ENCODE peak calls at places on chromosomes 6 and 20, in seven cellular contexts. One of them, this sample, is unnamed. For H3K4me1, the result is how much of the 10 kb centered on the place peaks cover.

GRCh38 chr20:32301719-32302506 is 24.5 kb downstream of the KIF3B start:
- DNase-seq in IMR-90: no peak
- DNase-seq in Peyer's patch: no peak
- DNase-seq in adrenal gland: no peak
- DNase-seq in ovary: no peak
- DNase-seq in stomach: no peak
- DNase-seq in body of pancreas: no peak
- DNase-seq in this sample: no peak

GRCh38 chr20:35618372-35619131 is 2.9 kb downstream of the SPAG4 start:
- DNase-seq in IMR-90: peak
- DNase-seq in Peyer's patch: peak
- DNase-seq in adrenal gland: peak
- DNase-seq in ovary: peak
- DNase-seq in stomach: no peak
- DNase-seq in body of pancreas: peak
- DNase-seq in this sample: no peak

GRCh38 chr6:159117541-159117940 is 51.7 kb upstream of the FNDC1 start:
- DNase-seq in IMR-90: no peak
- DNase-seq in Peyer's patch: peak
- DNase-seq in adrenal gland: peak
- DNase-seq in ovary: no peak
- DNase-seq in stomach: no peak
- DNase-seq in body of pancreas: no peak
- DNase-seq in this sample: no peak

GRCh38 chr6:3231213-3232016 is 4.0 kb upstream of the TUBB2B start:
- DNase-seq in IMR-90: peak
- DNase-seq in Peyer's patch: peak
- DNase-seq in adrenal gland: peak
- DNase-seq in ovary: peak
- DNase-seq in stomach: peak
- DNase-seq in body of pancreas: peak
- DNase-seq in this sample: no peak

GRCh38 chr20:40692240-40693011 is 3.4 kb upstream of the MAFB start:
- DNase-seq in IMR-90: no peak
- DNase-seq in Peyer's patch: no peak
- DNase-seq in adrenal gland: no peak
- DNase-seq in ovary: no peak
- DNase-seq in stomach: no peak
- DNase-seq in body of pancreas: no peak
- DNase-seq in this sample: no peak

GRCh38 chr6:137496392-137496767 is 2.2 kb upstream of the OLIG3 start:
- DNase-seq in IMR-90: no peak
- DNase-seq in Peyer's patch: no peak
- DNase-seq in adrenal gland: no peak
- DNase-seq in ovary: no peak
- DNase-seq in stomach: no peak
- DNase-seq in body of pancreas: no peak
- DNase-seq in this sample: no peak

GRCh38 chr20:63145156-63145555 is 70.8 kb downstream of the YTHDF1 start:
- DNase-seq in IMR-90: peak
- DNase-seq in Peyer's patch: no peak
- DNase-seq in adrenal gland: no peak
- DNase-seq in ovary: no peak
- DNase-seq in stomach: no peak
- DNase-seq in body of pancreas: no peak
- DNase-seq in this sample: no peak

GRCh38 chr6:27066381-27066780 is 181.1 kb upstream of the PRSS16 start:
- DNase-seq in IMR-90: no peak
- DNase-seq in Peyer's patch: no peak
- DNase-seq in adrenal gland: no peak
- DNase-seq in ovary: no peak
- DNase-seq in stomach: no peak
- DNase-seq in body of pancreas: no peak
- DNase-seq in this sample: no peak

GRCh38 chr6:131015630-131016263 is 47.3 kb downstream of the EPB41L2 start:
- DNase-seq in IMR-90: peak
- DNase-seq in Peyer's patch: no peak
- DNase-seq in adrenal gland: peak
- DNase-seq in ovary: peak
- DNase-seq in stomach: no peak
- DNase-seq in body of pancreas: no peak
- DNase-seq in this sample: no peak

GRCh38 chr6:96186516-96187195 is 170.9 kb downstream of the FUT9 start:
- DNase-seq in IMR-90: no peak
- DNase-seq in Peyer's patch: no peak
- DNase-seq in adrenal gland: no peak
- DNase-seq in ovary: no peak
- DNase-seq in stomach: no peak
- DNase-seq in body of pancreas: no peak
- DNase-seq in this sample: no peak

GRCh38 chr6:1595271-1596087 is 14.2 kb upstream of the FOXC1 start:
- DNase-seq in IMR-90: no peak
- DNase-seq in Peyer's patch: peak
- DNase-seq in adrenal gland: no peak
- DNase-seq in ovary: no peak
- DNase-seq in stomach: no peak
- DNase-seq in body of pancreas: no peak
- DNase-seq in this sample: no peak

GRCh38 chr6:118864330-118865166 is 29.4 kb upstream of the ASF1A start:
- DNase-seq in IMR-90: no peak
- DNase-seq in Peyer's patch: no peak
- DNase-seq in adrenal gland: no peak
- DNase-seq in ovary: no peak
- DNase-seq in stomach: no peak
- DNase-seq in body of pancreas: no peak
- DNase-seq in this sample: no peak

GRCh38 chr20:13286600-13286999 is 65.5 kb downstream of the ISM1 start:
- DNase-seq in IMR-90: no peak
- DNase-seq in Peyer's patch: no peak
- DNase-seq in adrenal gland: no peak
- DNase-seq in ovary: no peak
- DNase-seq in stomach: no peak
- DNase-seq in body of pancreas: peak
- DNase-seq in this sample: no peak

GRCh38 chr6:71367763-71368162 is 79.2 kb downstream of the OGFRL1 start:
- DNase-seq in IMR-90: peak
- DNase-seq in Peyer's patch: no peak
- DNase-seq in adrenal gland: no peak
- DNase-seq in ovary: no peak
- DNase-seq in stomach: no peak
- DNase-seq in body of pancreas: no peak
- DNase-seq in this sample: no peak

GRCh38 chr20:38748097-38748862 is at the start of gene ACTR5:
- DNase-seq in IMR-90: peak
- DNase-seq in Peyer's patch: peak
- DNase-seq in adrenal gland: peak
- DNase-seq in ovary: peak
- DNase-seq in stomach: peak
- DNase-seq in body of pancreas: peak
- DNase-seq in this sample: peak

GRCh38 chr20:49989234-49990065 is 6.7 kb downstream of the SNAI1 start:
- DNase-seq in IMR-90: peak
- DNase-seq in Peyer's patch: peak
- DNase-seq in adrenal gland: peak
- DNase-seq in ovary: peak
- DNase-seq in stomach: no peak
- DNase-seq in body of pancreas: peak
- DNase-seq in this sample: no peak
- H3K4me1 ChIP-seq in IMR-90: under half
- H3K4me1 ChIP-seq in Peyer's patch: under half
- H3K4me1 ChIP-seq in adrenal gland: under half
- H3K4me1 ChIP-seq in ovary: under half
- H3K4me1 ChIP-seq in stomach: under half
- H3K4me1 ChIP-seq in body of pancreas: under half
- H3K4me1 ChIP-seq in this sample: half or more

GRCh38 chr6:87151471-87151785 is 3.9 kb upstream of the ZNF292 start:
- DNase-seq in IMR-90: no peak
- DNase-seq in Peyer's patch: no peak
- DNase-seq in adrenal gland: no peak
- DNase-seq in ovary: no peak
- DNase-seq in stomach: no peak
- DNase-seq in body of pancreas: no peak
- DNase-seq in this sample: no peak

GRCh38 chr6:87154641-87155271 is 609 bp upstream of the ZNF292 start:
- DNase-seq in IMR-90: peak
- DNase-seq in Peyer's patch: no peak
- DNase-seq in adrenal gland: peak
- DNase-seq in ovary: no peak
- DNase-seq in stomach: no peak
- DNase-seq in body of pancreas: no peak
- DNase-seq in this sample: no peak

GRCh38 chr6:87155272-87155919 is at the start of gene ZNF292:
- DNase-seq in IMR-90: peak
- DNase-seq in Peyer's patch: peak
- DNase-seq in adrenal gland: peak
- DNase-seq in ovary: peak
- DNase-seq in stomach: peak
- DNase-seq in body of pancreas: peak
- DNase-seq in this sample: peak

GRCh38 chr6:87151786-87152527 is 3.4 kb upstream of the ZNF292 start:
- DNase-seq in IMR-90: peak
- DNase-seq in Peyer's patch: peak
- DNase-seq in adrenal gland: peak
- DNase-seq in ovary: peak
- DNase-seq in stomach: peak
- DNase-seq in body of pancreas: peak
- DNase-seq in this sample: no peak

DNA sequence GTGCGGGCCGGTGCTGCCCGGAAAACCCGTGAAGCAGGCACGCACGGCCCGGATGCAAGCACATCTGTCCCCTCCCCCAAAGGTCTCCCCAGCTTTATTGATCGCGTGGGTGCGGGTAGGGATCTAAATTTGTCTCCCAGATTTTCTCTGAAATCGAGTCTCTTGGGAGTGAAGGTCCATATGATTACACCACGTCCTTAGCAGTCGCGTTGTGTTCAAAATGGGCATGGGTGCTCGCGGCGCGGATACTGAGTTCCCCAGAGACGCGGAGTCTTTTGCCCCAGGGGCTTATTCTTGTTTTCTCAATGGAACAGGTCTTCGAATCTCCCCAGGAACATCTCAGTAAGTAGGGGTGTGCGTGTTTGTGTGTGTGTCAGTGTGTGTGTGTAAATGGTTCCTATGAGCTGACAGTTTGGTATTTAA is 2.8 kb upstream of the ZNF292 start:
- DNase-seq in IMR-90: peak
- DNase-seq in Peyer's patch: no peak
- DNase-seq in adrenal gland: no peak
- DNase-seq in ovary: no peak
- DNase-seq in stomach: no peak
- DNase-seq in body of pancreas: no peak
- DNase-seq in this sample: no peak
- H3K27ac ChIP-seq in IMR-90: peak
- H3K27ac ChIP-seq in Peyer's patch: peak
- H3K27ac ChIP-seq in adrenal gland: peak
- H3K27ac ChIP-seq in ovary: peak
- H3K27ac ChIP-seq in stomach: peak
- H3K27ac ChIP-seq in body of pancreas: peak
- H3K27ac ChIP-seq in this sample: peak

GRCh38 chr6:33008944-33009861 is at the start of gene HLA-DOA:
- DNase-seq in IMR-90: peak
- DNase-seq in Peyer's patch: peak
- DNase-seq in adrenal gland: peak
- DNase-seq in ovary: no peak
- DNase-seq in stomach: no peak
- DNase-seq in body of pancreas: no peak
- DNase-seq in this sample: no peak
- TF ChIP-seq POLR2A in IMR-90: no peak
- TF ChIP-seq POLR2A in Peyer's patch: no peak
- TF ChIP-seq POLR2A in adrenal gland: no peak
- TF ChIP-seq POLR2A in ovary: no peak
- TF ChIP-seq POLR2A in stomach: no peak
- TF ChIP-seq POLR2A in body of pancreas: no peak
- TF ChIP-seq POLR2A in this sample: no peak

DNA sequence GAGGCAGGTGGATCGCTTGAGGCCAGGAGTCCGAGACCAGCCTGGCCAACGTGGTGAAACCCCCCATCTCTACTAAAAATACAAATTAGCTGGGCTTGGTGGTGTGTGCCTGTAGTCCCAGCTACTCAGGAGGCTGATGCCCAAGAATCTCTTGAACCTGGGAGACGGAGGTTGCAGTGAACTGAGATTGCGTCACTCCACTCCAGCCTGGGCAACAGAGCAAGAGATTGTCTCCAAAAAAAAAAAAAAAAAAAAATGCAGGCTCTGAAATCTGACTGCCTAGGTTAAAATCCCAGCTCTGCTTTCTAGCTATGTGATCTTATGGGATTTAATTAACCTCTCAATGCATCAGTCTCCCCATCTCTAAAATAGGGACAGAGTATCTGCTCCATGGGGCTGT is 3.3 kb upstream of the TMEM217 start:
- DNase-seq in IMR-90: no peak
- DNase-seq in Peyer's patch: no peak
- DNase-seq in adrenal gland: peak
- DNase-seq in ovary: no peak
- DNase-seq in stomach: no peak
- DNase-seq in body of pancreas: no peak
- DNase-seq in this sample: no peak
- H3K4me1 ChIP-seq in IMR-90: under half
- H3K4me1 ChIP-seq in Peyer's patch: under half
- H3K4me1 ChIP-seq in adrenal gland: under half
- H3K4me1 ChIP-seq in ovary: under half
- H3K4me1 ChIP-seq in stomach: under half
- H3K4me1 ChIP-seq in body of pancreas: half or more
- H3K4me1 ChIP-seq in this sample: under half

DNA sequence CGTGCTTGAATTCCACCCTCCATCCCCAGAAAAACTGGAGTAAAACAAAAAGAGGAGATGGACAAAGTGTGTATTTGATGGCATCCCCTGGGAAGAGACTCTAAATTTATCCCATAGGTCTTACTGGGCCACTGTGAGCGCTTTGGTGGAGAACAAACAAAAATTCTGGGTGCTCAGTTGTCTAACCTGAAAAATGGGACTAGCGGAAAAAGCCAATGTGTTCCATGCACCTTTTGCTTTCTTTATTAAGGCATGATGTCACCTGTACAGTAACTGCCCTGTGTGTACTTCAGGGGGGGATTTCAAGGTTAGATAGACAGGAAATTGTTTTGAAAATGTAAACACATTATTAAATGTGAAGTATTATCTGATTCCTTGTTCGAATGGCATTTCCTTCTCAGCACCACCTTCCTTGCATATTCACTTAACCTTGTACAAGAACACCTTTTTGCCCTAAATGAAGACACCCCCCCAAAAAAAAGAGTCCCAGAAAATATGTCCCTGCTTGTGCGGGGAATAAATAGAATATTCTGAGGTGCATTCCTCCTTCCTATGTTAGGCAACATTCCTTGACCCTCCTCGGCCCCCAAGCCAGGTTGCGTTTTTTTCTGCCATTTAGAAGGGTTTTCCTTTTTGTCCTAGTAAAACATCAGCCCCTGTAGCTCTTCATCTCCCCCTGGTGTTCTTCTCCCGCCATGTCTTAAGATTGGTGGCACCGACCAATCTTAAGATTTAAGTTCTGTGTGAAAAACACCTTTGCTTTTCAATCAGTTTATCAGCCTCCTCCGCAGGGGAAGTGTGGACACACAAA is 1.1 kb upstream of the EDN1 start:
- DNase-seq in IMR-90: peak
- DNase-seq in Peyer's patch: peak
- DNase-seq in adrenal gland: peak
- DNase-seq in ovary: peak
- DNase-seq in stomach: peak
- DNase-seq in body of pancreas: peak
- DNase-seq in this sample: no peak
- H3K27ac ChIP-seq in IMR-90: peak
- H3K27ac ChIP-seq in Peyer's patch: no peak
- H3K27ac ChIP-seq in adrenal gland: no peak
- H3K27ac ChIP-seq in ovary: no peak
- H3K27ac ChIP-seq in stomach: peak
- H3K27ac ChIP-seq in body of pancreas: peak
- H3K27ac ChIP-seq in this sample: peak

GRCh38 chr6:135322427-135323201 is 141.5 kb downstream of the MYB start:
- DNase-seq in IMR-90: no peak
- DNase-seq in Peyer's patch: no peak
- DNase-seq in adrenal gland: no peak
- DNase-seq in ovary: no peak
- DNase-seq in stomach: no peak
- DNase-seq in body of pancreas: no peak
- DNase-seq in this sample: no peak
- TF ChIP-seq POLR2A in IMR-90: no peak
- TF ChIP-seq POLR2A in Peyer's patch: no peak
- TF ChIP-seq POLR2A in adrenal gland: no peak
- TF ChIP-seq POLR2A in ovary: no peak
- TF ChIP-seq POLR2A in stomach: no peak
- TF ChIP-seq POLR2A in body of pancreas: no peak
- TF ChIP-seq POLR2A in this sample: no peak